ENCODE peak calls at places on chromosomes 2 and 18, in five cellular contexts. G is HuH-7.5, H is HT1080, V is hypothalamus, U is cardiac fibroblast. Y is an unnamed sample.

GRCh38 chr2:120794716-120795115 is 59.0 kb downstream of the GLI2 start:
- DNase-seq in G (no peak), H (no peak), V (no peak), U (peak), Y (no peak)

GRCh38 chr2:191126386-191126785 is 24.4 kb downstream of the STAT4 start:
- DNase-seq in G (no peak), H (no peak), V (no peak), U (no peak), Y (no peak)

GRCh38 chr2:7825591-7826312 is 856.1 kb upstream of the ID2 start:
- DNase-seq in G (no peak), H (peak), V (no peak), U (peak), Y (peak)

GRCh38 chr2:125644257-125644656 is 1011.7 kb upstream of the GYPC start:
- DNase-seq in G (no peak), H (no peak), V (no peak), U (no peak), Y (no peak)

GRCh38 chr2:148221166-148221565 is 200.3 kb downstream of the MBD5 start:
- DNase-seq in G (no peak), H (no peak), V (no peak), U (no peak), Y (no peak)

GRCh38 chr2:11790228-11790627 is 43.8 kb downstream of the LPIN1 start:
- DNase-seq in G (no peak), H (no peak), V (no peak), U (no peak), Y (no peak)

GRCh38 chr2:36618381-36618780 is 20.4 kb upstream of the FEZ2 start:
- DNase-seq in G (peak), H (peak), V (no peak), U (peak), Y (peak)

GRCh38 chr2:85560812-85561279 is 447 bp downstream of the GGCX start:
- DNase-seq in G (no peak), H (no peak), V (no peak), U (no peak), Y (no peak)

GRCh38 chr2:105395691-105396090 is 3.2 kb downstream of the FHL2 start:
- DNase-seq in G (no peak), H (no peak), V (no peak), U (no peak), Y (no peak)

GRCh38 chr18:70422061-70422965 is 133.5 kb downstream of the SOCS6 start:
- DNase-seq in G (no peak), H (peak), V (no peak), U (peak), Y (peak)

GRCh38 chr18:44803019-44803650 is 122.4 kb downstream of the SETBP1 start:
- DNase-seq in G (no peak), H (no peak), V (no peak), U (peak), Y (no peak)

GRCh38 chr2:105808418-105809098 is 63.8 kb downstream of the NCK2 start:
- DNase-seq in G (no peak), H (no peak), V (no peak), U (no peak), Y (no peak)

GRCh38 chr2:53633441-53633840 is 134.2 kb upstream of the CHAC2 start:
- DNase-seq in G (no peak), H (peak), V (no peak), U (peak), Y (peak)

GRCh38 chr18:6776193-6776592 is 46.7 kb downstream of the ARHGAP28 start:
- DNase-seq in G (no peak), H (no peak), V (no peak), U (peak), Y (no peak)

GRCh38 chr2:189559579-189560272 is 20.9 kb downstream of the SLC40A1 start:
- DNase-seq in G (no peak), H (no peak), V (no peak), U (no peak), Y (no peak)

GRCh38 chr2:127565261-127566138 is 30.0 kb downstream of the MYO7B start:
- DNase-seq in G (no peak), H (no peak), V (no peak), U (no peak), Y (no peak)

GRCh38 chr2:38109732-38110181 is 33.8 kb upstream of the CYP1B1 start:
- DNase-seq in G (no peak), H (no peak), V (no peak), U (no peak), Y (no peak)

GRCh38 chr2:216635171-216635570 is 2.0 kb downstream of the IGFBP2 start:
- DNase-seq in G (no peak), H (no peak), V (no peak), U (no peak), Y (no peak)

GRCh38 chr2:205776139-205776538 is 93.8 kb downstream of the NRP2 start:
- DNase-seq in G (peak), H (peak), V (no peak), U (peak), Y (peak)

GRCh38 chr2:135074216-135074615 is 22.1 kb downstream of the RAB3GAP1 start:
- DNase-seq in G (no peak), H (no peak), V (no peak), U (no peak), Y (peak)

GRCh38 chr2:158659483-158659882 is 135.6 kb upstream of the DAPL1 start:
- DNase-seq in G (no peak), H (peak), V (no peak), U (no peak), Y (no peak)

GRCh38 chr2:105409717-105410116 is 10.9 kb upstream of the FHL2 start:
- DNase-seq in G (no peak), H (peak), V (no peak), U (peak), Y (peak)

GRCh38 chr2:12844511-12844910 is 127.8 kb downstream of the TRIB2 start:
- DNase-seq in G (no peak), H (no peak), V (no peak), U (no peak), Y (no peak)

GRCh38 chr18:11909081-11909410 is 929 bp upstream of the MPPE1 start:
- DNase-seq in G (no peak), H (no peak), V (no peak), U (peak), Y (no peak)

GRCh38 chr2:232261776-232262175 is 116.8 kb upstream of the ALPP start:
- DNase-seq in G (no peak), H (no peak), V (no peak), U (no peak), Y (no peak)

GRCh38 chr2:41750829-41751228 is 297.0 kb upstream of the PKDCC start:
- DNase-seq in G (no peak), H (no peak), V (no peak), U (no peak), Y (no peak)

GRCh38 chr2:234251326-234252271 is 201.1 kb downstream of the SPP2 start:
- DNase-seq in G (no peak), H (peak), V (no peak), U (peak), Y (peak)

GRCh38 chr18:45355944-45356520 is 259.2 kb upstream of the SLC14A2 start:
- DNase-seq in G (no peak), H (no peak), V (no peak), U (no peak), Y (no peak)

GRCh38 chr2:162840598-162841246 is 2.2 kb upstream of the KCNH7 start:
- DNase-seq in G (peak), H (peak), V (no peak), U (peak), Y (peak)

GRCh38 chr2:121527009-121527682 is 3.5 kb upstream of the RNU4ATAC start:
- DNase-seq in G (no peak), H (no peak), V (no peak), U (peak), Y (peak)

GRCh38 chr18:1846640-1847039 is 724.7 kb downstream of the METTL4 start:
- DNase-seq in G (no peak), H (peak), V (no peak), U (peak), Y (peak)

GRCh38 chr18:40529478-40529877 is 1425.6 kb upstream of the PIK3C3 start:
- DNase-seq in G (no peak), H (peak), V (no peak), U (peak), Y (peak)

GRCh38 chr18:7205346-7205745 is 25.5 kb upstream of the LRRC30 start:
- DNase-seq in G (no peak), H (no peak), V (no peak), U (no peak), Y (no peak)

GRCh38 chr2:37768491-37768925 is 97.1 kb upstream of the CDC42EP3 start:
- DNase-seq in G (no peak), H (peak), V (no peak), U (peak), Y (peak)